ENCODE peak calls at places on chromosome 17, in eight cellular contexts. One of them, this sample, is unnamed.

GRCh38 chr17:52751051-52751450 is 592.5 kb upstream of the CA10 start:
- DNase-seq in hepatocyte: no peak
- DNase-seq in astrocyte of the spinal cord: no peak
- DNase-seq in MM.1S: no peak
- DNase-seq in tibial artery: no peak
- DNase-seq in WTC11: no peak
- DNase-seq in mammary epithelial cell: no peak
- DNase-seq in GM23338: no peak
- DNase-seq in this sample: no peak

GRCh38 chr17:2803971-2804370 is 7.7 kb downstream of the RAP1GAP2 start:
- DNase-seq in hepatocyte: no peak
- DNase-seq in astrocyte of the spinal cord: no peak
- DNase-seq in MM.1S: no peak
- DNase-seq in tibial artery: no peak
- DNase-seq in WTC11: no peak
- DNase-seq in mammary epithelial cell: no peak
- DNase-seq in GM23338: no peak
- DNase-seq in this sample: no peak

GRCh38 chr17:59105852-59106462 is 723 bp downstream of the TRIM37 start:
- DNase-seq in hepatocyte: peak; percentile 54
- DNase-seq in astrocyte of the spinal cord: peak; percentile 31
- DNase-seq in MM.1S: peak; percentile 57
- DNase-seq in tibial artery: peak; percentile 79
- DNase-seq in WTC11: no peak
- DNase-seq in mammary epithelial cell: peak; percentile 75
- DNase-seq in GM23338: peak; percentile 61
- DNase-seq in this sample: no peak

GRCh38 chr17:36152639-36153120 is 23.8 kb downstream of the TBC1D3B start:
- DNase-seq in hepatocyte: no peak
- DNase-seq in astrocyte of the spinal cord: no peak
- DNase-seq in MM.1S: peak; percentile 8
- DNase-seq in tibial artery: no peak
- DNase-seq in WTC11: no peak
- DNase-seq in mammary epithelial cell: no peak
- DNase-seq in GM23338: peak; percentile 3
- DNase-seq in this sample: no peak

GRCh38 chr17:66903781-66904180 is 60.7 kb upstream of the CACNG4 start:
- DNase-seq in hepatocyte: no peak
- DNase-seq in astrocyte of the spinal cord: no peak
- DNase-seq in MM.1S: no peak
- DNase-seq in tibial artery: no peak
- DNase-seq in WTC11: no peak
- DNase-seq in mammary epithelial cell: no peak
- DNase-seq in GM23338: no peak
- DNase-seq in this sample: no peak

GRCh38 chr17:46751425-46751824 is 67.1 kb downstream of the WNT3 start:
- DNase-seq in hepatocyte: no peak
- DNase-seq in astrocyte of the spinal cord: no peak
- DNase-seq in MM.1S: no peak
- DNase-seq in tibial artery: no peak
- DNase-seq in WTC11: no peak
- DNase-seq in mammary epithelial cell: no peak
- DNase-seq in GM23338: no peak
- DNase-seq in this sample: no peak

GRCh38 chr17:79844869-79845600 is 5.8 kb upstream of the CBX4 start:
- DNase-seq in hepatocyte: peak; percentile 84
- DNase-seq in astrocyte of the spinal cord: no peak
- DNase-seq in MM.1S: peak; percentile 36
- DNase-seq in tibial artery: no peak
- DNase-seq in WTC11: peak; percentile 73
- DNase-seq in mammary epithelial cell: no peak
- DNase-seq in GM23338: peak; percentile 78
- DNase-seq in this sample: peak; percentile 63

GRCh38 chr17:8408371-8408770 is 10.7 kb upstream of the RNF222 start:
- DNase-seq in hepatocyte: no peak
- DNase-seq in astrocyte of the spinal cord: no peak
- DNase-seq in MM.1S: peak; percentile 53
- DNase-seq in tibial artery: peak; percentile 56
- DNase-seq in WTC11: peak; percentile 44
- DNase-seq in mammary epithelial cell: peak; percentile 86
- DNase-seq in GM23338: peak; percentile 60
- DNase-seq in this sample: no peak

GRCh38 chr17:46943511-46944393 is 20.8 kb downstream of the GOSR2 start:
- DNase-seq in hepatocyte: peak; percentile 45
- DNase-seq in astrocyte of the spinal cord: peak; percentile 20
- DNase-seq in MM.1S: no peak
- DNase-seq in tibial artery: no peak
- DNase-seq in WTC11: peak; percentile 37
- DNase-seq in mammary epithelial cell: no peak
- DNase-seq in GM23338: peak; percentile 67
- DNase-seq in this sample: no peak

GRCh38 chr17:74161501-74161850 is 42.0 kb upstream of the RPL38 start:
- DNase-seq in hepatocyte: no peak
- DNase-seq in astrocyte of the spinal cord: no peak
- DNase-seq in MM.1S: no peak
- DNase-seq in tibial artery: peak; percentile 9
- DNase-seq in WTC11: no peak
- DNase-seq in mammary epithelial cell: no peak
- DNase-seq in GM23338: no peak
- DNase-seq in this sample: no peak

GRCh38 chr17:53949473-53950090 is 126.9 kb downstream of the KIF2B start:
- DNase-seq in hepatocyte: no peak
- DNase-seq in astrocyte of the spinal cord: no peak
- DNase-seq in MM.1S: no peak
- DNase-seq in tibial artery: no peak
- DNase-seq in WTC11: no peak
- DNase-seq in mammary epithelial cell: peak; percentile 88
- DNase-seq in GM23338: peak; percentile 11
- DNase-seq in this sample: no peak

GRCh38 chr17:53948323-53948722 is 125.6 kb downstream of the KIF2B start:
- DNase-seq in hepatocyte: no peak
- DNase-seq in astrocyte of the spinal cord: no peak
- DNase-seq in MM.1S: no peak
- DNase-seq in tibial artery: no peak
- DNase-seq in WTC11: no peak
- DNase-seq in mammary epithelial cell: no peak
- DNase-seq in GM23338: no peak
- DNase-seq in this sample: no peak

GRCh38 chr17:53950858-53951250 is 128.1 kb downstream of the KIF2B start:
- DNase-seq in hepatocyte: no peak
- DNase-seq in astrocyte of the spinal cord: no peak
- DNase-seq in MM.1S: no peak
- DNase-seq in tibial artery: no peak
- DNase-seq in WTC11: no peak
- DNase-seq in mammary epithelial cell: peak; percentile 93
- DNase-seq in GM23338: no peak
- DNase-seq in this sample: no peak

DNA sequence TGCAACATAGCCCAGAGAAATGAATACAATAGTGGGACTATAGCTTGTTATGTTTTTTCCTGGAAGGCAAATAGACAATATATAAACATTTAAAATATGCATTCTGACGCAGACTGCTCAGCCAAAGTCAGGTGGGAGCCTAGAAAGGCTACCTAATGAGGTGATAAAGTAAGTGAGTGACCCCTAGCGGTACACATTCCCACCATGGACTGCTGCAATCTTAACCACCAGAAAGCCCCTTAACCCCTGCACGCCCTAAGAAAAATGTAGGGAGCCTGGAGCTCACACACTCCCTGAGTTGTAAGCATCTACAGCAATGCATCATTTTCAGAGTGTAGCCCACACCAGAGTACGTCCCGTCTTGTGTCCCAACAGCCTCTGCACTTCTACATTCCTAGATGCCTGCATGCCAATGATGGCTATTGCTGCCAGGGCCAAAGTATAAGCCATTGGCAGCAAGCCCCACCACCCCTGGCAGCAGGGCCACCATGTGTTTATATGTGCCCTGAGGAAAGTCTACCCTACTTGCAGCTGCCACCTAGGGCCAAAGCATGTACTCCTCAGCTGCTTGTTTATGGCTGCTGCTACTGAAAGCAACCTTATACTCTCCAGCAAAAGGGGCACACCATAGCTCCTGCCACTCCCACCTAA is 127.6 kb downstream of the KIF2B start:
- DNase-seq in hepatocyte: peak; percentile 21
- DNase-seq in astrocyte of the spinal cord: no peak
- DNase-seq in MM.1S: peak; percentile 9
- DNase-seq in tibial artery: no peak
- DNase-seq in WTC11: peak; percentile 37
- DNase-seq in mammary epithelial cell: no peak
- DNase-seq in GM23338: peak; percentile 82
- DNase-seq in this sample: no peak
- TF ChIP-seq CTCF in hepatocyte: peak; percentile 24
- TF ChIP-seq CTCF in astrocyte of the spinal cord: no peak
- TF ChIP-seq CTCF in MM.1S: peak; percentile 15
- TF ChIP-seq CTCF in tibial artery: no peak
- TF ChIP-seq CTCF in WTC11: no peak
- TF ChIP-seq CTCF in mammary epithelial cell: no peak
- TF ChIP-seq CTCF in GM23338: peak; percentile 78
- TF ChIP-seq CTCF in this sample: peak; percentile 38

DNA sequence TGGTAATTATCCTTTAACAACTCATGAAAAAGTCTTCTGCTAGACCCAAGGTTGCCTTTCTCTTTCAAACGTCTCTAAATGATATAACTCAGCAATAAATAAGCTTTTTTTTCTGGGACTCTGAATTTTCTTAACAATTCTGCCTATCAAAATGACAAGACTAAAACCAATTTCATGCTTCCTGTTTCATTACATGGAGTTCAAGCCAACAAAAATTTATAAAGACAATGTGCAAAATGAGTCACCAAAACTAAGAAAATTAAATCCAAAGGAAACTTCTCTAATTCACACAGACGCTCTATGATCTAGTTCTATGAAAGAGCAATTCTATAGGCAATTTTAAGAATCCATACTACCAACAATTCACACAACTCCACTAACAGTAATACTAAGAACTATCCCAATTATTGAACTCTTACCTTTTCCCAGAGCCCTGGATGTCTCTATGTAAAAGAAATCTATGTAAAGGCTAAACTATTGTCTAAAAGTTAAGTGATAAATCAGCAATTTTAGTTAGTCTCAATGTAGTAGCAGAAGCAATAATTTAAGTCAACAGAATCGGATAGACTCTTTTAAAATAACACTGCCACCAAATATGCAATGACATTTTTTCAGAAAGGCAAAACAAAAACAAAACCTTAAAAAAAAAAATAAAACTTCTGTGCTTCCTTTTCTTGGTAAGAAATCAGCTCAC is 44.2 kb downstream of the ZZEF1 start:
- DNase-seq in hepatocyte: no peak
- DNase-seq in astrocyte of the spinal cord: no peak
- DNase-seq in MM.1S: no peak
- DNase-seq in tibial artery: no peak
- DNase-seq in WTC11: no peak
- DNase-seq in mammary epithelial cell: no peak
- DNase-seq in GM23338: no peak
- DNase-seq in this sample: no peak
- TF ChIP-seq CTCF in hepatocyte: no peak
- TF ChIP-seq CTCF in astrocyte of the spinal cord: no peak
- TF ChIP-seq CTCF in MM.1S: no peak
- TF ChIP-seq CTCF in tibial artery: no peak
- TF ChIP-seq CTCF in WTC11: no peak
- TF ChIP-seq CTCF in mammary epithelial cell: no peak
- TF ChIP-seq CTCF in GM23338: no peak
- TF ChIP-seq CTCF in this sample: no peak

DNA sequence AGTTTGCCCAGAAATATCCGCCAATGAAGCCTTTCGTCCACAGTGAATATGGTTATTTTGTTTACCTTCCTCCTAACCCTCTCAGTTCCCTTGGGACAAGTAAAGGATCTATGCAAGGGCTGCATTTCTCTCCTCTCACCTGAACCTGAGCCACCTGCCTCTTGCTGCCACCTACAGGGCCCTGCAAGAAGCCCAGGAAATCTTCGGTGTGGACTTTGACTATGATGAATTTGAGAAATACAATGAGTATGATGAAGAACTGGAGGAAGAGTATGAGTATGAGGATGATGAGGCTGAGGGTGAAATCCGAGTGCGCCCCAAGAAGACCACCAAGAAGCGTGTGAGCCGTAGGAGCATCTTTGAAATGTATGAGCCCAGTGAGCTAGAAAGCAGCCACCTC is 14.0 kb downstream of the SUPT6H start:
- DNase-seq in hepatocyte: peak; percentile 33
- DNase-seq in astrocyte of the spinal cord: no peak
- DNase-seq in MM.1S: peak; percentile 30
- DNase-seq in tibial artery: no peak
- DNase-seq in WTC11: no peak
- DNase-seq in mammary epithelial cell: peak; percentile 16
- DNase-seq in GM23338: peak; percentile 33
- DNase-seq in this sample: no peak
- TF ChIP-seq CTCF in hepatocyte: peak; percentile 47
- TF ChIP-seq CTCF in astrocyte of the spinal cord: peak; percentile 28
- TF ChIP-seq CTCF in MM.1S: peak; percentile 61
- TF ChIP-seq CTCF in tibial artery: no peak
- TF ChIP-seq CTCF in WTC11: peak; percentile 6
- TF ChIP-seq CTCF in mammary epithelial cell: peak; percentile 45
- TF ChIP-seq CTCF in GM23338: peak; percentile 53
- TF ChIP-seq CTCF in this sample: no peak

DNA sequence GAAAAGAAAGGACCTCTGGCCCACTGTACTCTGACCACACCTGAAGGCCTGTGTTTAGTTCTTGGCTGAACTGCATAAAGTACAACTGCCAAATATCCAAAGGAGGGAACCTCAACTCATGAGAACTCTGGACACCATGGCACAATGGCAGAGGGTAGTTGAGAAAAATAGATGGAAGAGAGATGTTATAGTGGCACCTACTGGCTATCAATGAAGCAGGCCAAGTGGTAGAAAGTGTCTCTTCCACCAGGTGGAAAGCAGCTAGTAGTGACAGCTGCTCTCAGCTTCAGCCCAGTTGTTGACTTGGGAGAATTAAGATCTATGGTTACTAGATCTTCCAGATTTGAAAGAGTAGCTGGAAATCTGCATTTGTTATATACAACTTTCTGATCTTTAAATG is 3.2 kb downstream of the MED31 start:
- DNase-seq in hepatocyte: no peak
- DNase-seq in astrocyte of the spinal cord: no peak
- DNase-seq in MM.1S: peak; percentile 19
- DNase-seq in tibial artery: no peak
- DNase-seq in WTC11: no peak
- DNase-seq in mammary epithelial cell: peak; percentile 39
- DNase-seq in GM23338: peak; percentile 44
- DNase-seq in this sample: no peak
- TF ChIP-seq CTCF in hepatocyte: no peak
- TF ChIP-seq CTCF in astrocyte of the spinal cord: peak; percentile 32
- TF ChIP-seq CTCF in MM.1S: peak; percentile 46
- TF ChIP-seq CTCF in tibial artery: no peak
- TF ChIP-seq CTCF in WTC11: no peak
- TF ChIP-seq CTCF in mammary epithelial cell: peak; percentile 43
- TF ChIP-seq CTCF in GM23338: peak; percentile 58
- TF ChIP-seq CTCF in this sample: no peak

GRCh38 chr17:28357061-28357900 is at the start of gene POLDIP2:
- DNase-seq in hepatocyte: peak; percentile 98
- DNase-seq in astrocyte of the spinal cord: peak; percentile 95
- DNase-seq in MM.1S: peak; percentile 97
- DNase-seq in tibial artery: peak; percentile 97
- DNase-seq in WTC11: peak; percentile 95
- DNase-seq in mammary epithelial cell: peak; percentile 94
- DNase-seq in GM23338: peak; percentile 97
- DNase-seq in this sample: peak; percentile 89
- TF ChIP-seq CTCF in hepatocyte: no peak
- TF ChIP-seq CTCF in astrocyte of the spinal cord: no peak
- TF ChIP-seq CTCF in MM.1S: no peak
- TF ChIP-seq CTCF in tibial artery: no peak
- TF ChIP-seq CTCF in WTC11: no peak
- TF ChIP-seq CTCF in mammary epithelial cell: no peak
- TF ChIP-seq CTCF in GM23338: no peak
- TF ChIP-seq CTCF in this sample: no peak

This sample was measured in neural crest cell.